ENCODE peak calls at places on chromosomes 11 and 22, in ten cellular contexts. M is choroid plexus epithelial cell; N is body of pancreas; K is activated T-cell treated with anti-CD3 and anti-CD28 coated beads, Interleukin-2, amount 50 U/mL, for 72 hours; V is stimulated activated CD4-positive, alpha-beta T cell treated with anti-CD3 and anti-CD28 coated beads, Interleukin-2, amount 100 ng/mL, for 48 hours; Z is T-cell; Y is progenitor cell of endocrine pancreas; L is HFF-Myc; R is keratinocyte; H is COR-L47. W is an unnamed sample.

GRCh38 chr11:68115285-68115684 is 5.9 kb downstream of the CHKA start:
- DNase-seq in M (no peak), N (no peak), K (no peak), V (no peak), Z (no peak), Y (no peak), L (no peak), R (no peak), H (no peak), W (no peak)

GRCh38 chr22:49300241-49300640 is 527.4 kb downstream of the BRD1 start:
- DNase-seq in M (no peak), N (no peak), K (no peak), V (no peak), Z (no peak), Y (peak), L (no peak), R (no peak), H (no peak), W (no peak)

GRCh38 chr11:75603791-75604736 is 42.0 kb downstream of the SERPINH1 start:
- DNase-seq in M (peak), N (no peak), K (no peak), V (no peak), Z (no peak), Y (no peak), L (peak), R (no peak), H (no peak), W (peak)

GRCh38 chr11:13440100-13440855 is 22.7 kb downstream of the BTBD10 start:
- DNase-seq in M (peak), N (peak), K (no peak), V (no peak), Z (no peak), Y (no peak), L (peak), R (no peak), H (peak), W (peak)

GRCh38 chr11:116073854-116074837 is 569.9 kb upstream of the CADM1 start:
- DNase-seq in M (peak), N (no peak), K (peak), V (no peak), Z (no peak), Y (no peak), L (no peak), R (no peak), H (peak), W (no peak)

GRCh38 chr11:101436511-101437142 is 147.2 kb downstream of the TRPC6 start:
- DNase-seq in M (peak), N (peak), K (peak), V (no peak), Z (no peak), Y (peak), L (no peak), R (no peak), H (peak), W (peak)

GRCh38 chr11:2298795-2299747 is 2.6 kb downstream of the C11orf21 start:
- DNase-seq in M (peak), N (peak), K (no peak), V (no peak), Z (no peak), Y (no peak), L (no peak), R (peak), H (peak), W (peak)

GRCh38 chr22:35191412-35191811 is 65.9 kb upstream of the HMGXB4 start:
- DNase-seq in M (no peak), N (no peak), K (no peak), V (no peak), Z (no peak), Y (no peak), L (peak), R (no peak), H (no peak), W (peak)

W was measured in RKO.